ENCODE peak calls at places on chromosomes 16 and 17, in ten cellular contexts. H is NCI-H226; X is A172; E is activated CD4-positive, CD25-positive, alpha-beta regulatory T cell; R is pons; Q is NCI-H1092 treated with DMSO at 0.1 percent for 48 hours; V is posterior cingulate gyrus; U is colonic mucosa; N is foreskin fibroblast; B is NCI-H1105. Z is an unnamed sample.

GRCh38 chr16:58042001-58042885 is 16.7 kb downstream of the MMP15 start:
- DNase-seq in H (no peak), X (no peak), E (no peak), R (no peak), Q (no peak), V (no peak), U (no peak), N (no peak), B (no peak), Z (no peak)

GRCh38 chr17:38325221-38325851 is 18.4 kb downstream of the GPR179 start:
- DNase-seq in H (no peak), X (no peak), E (no peak), R (no peak), Q (no peak), V (no peak), U (no peak), N (no peak), B (no peak), Z (peak)

GRCh38 chr16:1984347-1985225 is 593 bp downstream of the GFER start:
- DNase-seq in H (no peak), X (no peak), E (no peak), R (no peak), Q (no peak), V (no peak), U (peak), N (no peak), B (no peak), Z (no peak)

GRCh38 chr16:47694543-47694942 is 233.4 kb downstream of the PHKB start:
- DNase-seq in H (no peak), X (no peak), E (no peak), R (no peak), Q (no peak), V (no peak), U (no peak), N (no peak), B (no peak), Z (no peak)

GRCh38 chr16:732936-733335 is 6.0 kb downstream of the HAGHL start:
- DNase-seq in H (peak), X (peak), E (no peak), R (no peak), Q (no peak), V (no peak), U (no peak), N (no peak), B (no peak), Z (no peak)

GRCh38 chr17:72565758-72566157 is 444.9 kb downstream of the SOX9 start:
- DNase-seq in H (no peak), X (no peak), E (no peak), R (no peak), Q (no peak), V (no peak), U (no peak), N (no peak), B (no peak), Z (no peak)

GRCh38 chr17:8163978-8164814 is 1.4 kb upstream of the VAMP2 start:
- DNase-seq in H (no peak), X (peak), E (peak), R (peak), Q (peak), V (no peak), U (peak), N (peak), B (no peak), Z (peak)

GRCh38 chr16:79726902-79727301 is 126.4 kb upstream of the MAF start:
- DNase-seq in H (no peak), X (no peak), E (no peak), R (no peak), Q (no peak), V (no peak), U (no peak), N (no peak), B (no peak), Z (no peak)

GRCh38 chr16:25692307-25692706 is 548 bp downstream of the HS3ST4 start:
- DNase-seq in H (no peak), X (no peak), E (no peak), R (no peak), Q (no peak), V (no peak), U (no peak), N (no peak), B (peak), Z (no peak)

GRCh38 chr16:83215417-83216001 is 588.7 kb downstream of the CDH13 start:
- DNase-seq in H (no peak), X (peak), E (no peak), R (no peak), Q (no peak), V (no peak), U (peak), N (no peak), B (no peak), Z (no peak)

GRCh38 chr17:142876-143784 is 5.8 kb downstream of the SCGB1C2 start:
- DNase-seq in H (no peak), X (no peak), E (no peak), R (no peak), Q (no peak), V (no peak), U (peak), N (no peak), B (no peak), Z (no peak)

GRCh38 chr17:6478486-6478885 is 34.2 kb downstream of the PIMREG start:
- DNase-seq in H (no peak), X (no peak), E (no peak), R (no peak), Q (no peak), V (no peak), U (no peak), N (no peak), B (no peak), Z (no peak)

GRCh38 chr17:7836596-7837374 is 2.8 kb downstream of the KDM6B start:
- DNase-seq in H (peak), X (peak), E (no peak), R (peak), Q (peak), V (peak), U (peak), N (peak), B (peak), Z (peak)

GRCh38 chr17:43905400-43905984 is 1.8 kb downstream of the MPP2 start:
- DNase-seq in H (no peak), X (no peak), E (no peak), R (no peak), Q (peak), V (no peak), U (no peak), N (no peak), B (peak), Z (peak)

GRCh38 chr16:69057400-69058378 is 47.8 kb upstream of the HAS3 start:
- DNase-seq in H (peak), X (peak), E (no peak), R (no peak), Q (peak), V (no peak), U (no peak), N (peak), B (no peak), Z (peak)

GRCh38 chr16:15653227-15653626 is 3.2 kb downstream of the NDE1 start:
- DNase-seq in H (no peak), X (peak), E (no peak), R (peak), Q (no peak), V (no peak), U (no peak), N (peak), B (no peak), Z (no peak)

GRCh38 chr16:2028620-2029220 is 2.0 kb downstream of the NHERF2 start:
- DNase-seq in H (no peak), X (no peak), E (no peak), R (no peak), Q (peak), V (no peak), U (no peak), N (no peak), B (no peak), Z (no peak)

GRCh38 chr17:64785050-64785449 is 122.9 kb upstream of the SMURF2 start:
- DNase-seq in H (no peak), X (no peak), E (no peak), R (no peak), Q (no peak), V (no peak), U (no peak), N (no peak), B (no peak), Z (no peak)

GRCh38 chr17:34598161-34598776 is 18.9 kb downstream of the TMEM132E start:
- DNase-seq in H (no peak), X (no peak), E (no peak), R (peak), Q (no peak), V (peak), U (no peak), N (no peak), B (peak), Z (peak)

GRCh38 chr16:21101631-21102420 is 48.8 kb downstream of the DNAH3 start:
- DNase-seq in H (no peak), X (peak), E (no peak), R (no peak), Q (no peak), V (no peak), U (no peak), N (peak), B (no peak), Z (no peak)

GRCh38 chr17:750431-751037 is 1.5 kb downstream of the GEMIN4 start:
- DNase-seq in H (no peak), X (no peak), E (no peak), R (no peak), Q (no peak), V (no peak), U (no peak), N (no peak), B (no peak), Z (no peak)

GRCh38 chr17:74770498-74771318 is 5.4 kb downstream of the NAT9 start:
- DNase-seq in H (no peak), X (no peak), E (peak), R (no peak), Q (peak), V (peak), U (peak), N (peak), B (no peak), Z (peak)

GRCh38 chr16:88569614-88569984 is 604 bp upstream of the ZC3H18 start:
- DNase-seq in H (no peak), X (no peak), E (no peak), R (no peak), Q (no peak), V (no peak), U (no peak), N (no peak), B (no peak), Z (no peak)

GRCh38 chr17:49612721-49613120 is 37.0 kb downstream of the NXPH3 start:
- DNase-seq in H (no peak), X (no peak), E (no peak), R (no peak), Q (no peak), V (no peak), U (no peak), N (no peak), B (no peak), Z (no peak)

GRCh38 chr17:50095626-50096037 is 481 bp downstream of the PDK2 start:
- DNase-seq in H (no peak), X (no peak), E (no peak), R (peak), Q (no peak), V (no peak), U (no peak), N (no peak), B (no peak), Z (peak)

GRCh38 chr17:18257747-18258355 is 687 bp downstream of the FLII start:
- DNase-seq in H (peak), X (peak), E (no peak), R (peak), Q (peak), V (peak), U (peak), N (peak), B (peak), Z (peak)

GRCh38 chr17:61457226-61457983 is 5.2 kb downstream of the TBX4 start:
- DNase-seq in H (no peak), X (no peak), E (no peak), R (no peak), Q (no peak), V (no peak), U (no peak), N (no peak), B (no peak), Z (no peak)

GRCh38 chr17:77863814-77864161 is 94.7 kb upstream of the TNRC6C start:
- DNase-seq in H (no peak), X (peak), E (no peak), R (no peak), Q (no peak), V (no peak), U (peak), N (no peak), B (no peak), Z (no peak)

GRCh38 chr16:57801856-57802634 is at the start of gene KIFC3:
- DNase-seq in H (peak), X (peak), E (no peak), R (peak), Q (peak), V (peak), U (peak), N (peak), B (peak), Z (peak)

GRCh38 chr17:35159926-35160325 is 12.3 kb downstream of the UNC45B start:
- DNase-seq in H (no peak), X (no peak), E (no peak), R (no peak), Q (no peak), V (no peak), U (no peak), N (no peak), B (no peak), Z (no peak)

GRCh38 chr17:63826468-63827001 is 696 bp upstream of the PSMC5 start:
- DNase-seq in H (no peak), X (no peak), E (no peak), R (no peak), Q (peak), V (no peak), U (no peak), N (no peak), B (no peak), Z (no peak)

GRCh38 chr17:50447870-50448573 is 20.7 kb downstream of the CHAD start:
- DNase-seq in H (no peak), X (no peak), E (no peak), R (no peak), Q (peak), V (no peak), U (peak), N (no peak), B (no peak), Z (no peak)

GRCh38 chr17:21705021-21705601 is 12.8 kb downstream of the KCNJ18 start:
- DNase-seq in H (no peak), X (no peak), E (no peak), R (no peak), Q (no peak), V (no peak), U (no peak), N (no peak), B (no peak), Z (no peak)

GRCh38 chr16:3590736-3591435 is 13.7 kb upstream of the NLRC3 start:
- DNase-seq in H (no peak), X (no peak), E (no peak), R (peak), Q (no peak), V (no peak), U (no peak), N (no peak), B (no peak), Z (no peak)

GRCh38 chr17:12865769-12866168 is 76.5 kb downstream of the ARHGAP44 start:
- DNase-seq in H (no peak), X (no peak), E (no peak), R (no peak), Q (no peak), V (no peak), U (no peak), N (no peak), B (no peak), Z (no peak)

GRCh38 chr17:82479602-82480001 is 21.1 kb downstream of the NARF start:
- DNase-seq in H (no peak), X (no peak), E (no peak), R (no peak), Q (no peak), V (no peak), U (no peak), N (no peak), B (no peak), Z (no peak)

GRCh38 chr17:65393514-65393913 is 167.9 kb downstream of the AXIN2 start:
- DNase-seq in H (no peak), X (no peak), E (no peak), R (no peak), Q (no peak), V (no peak), U (no peak), N (no peak), B (no peak), Z (no peak)